ENCODE peak calls at places on chromosomes 2 and 18, in six cellular contexts. D is left ventricle myocardium inferior; T is CD4-positive, alpha-beta memory T cell; K is hepatocyte; Y is heart left ventricle; S is tibial artery. E is an unnamed sample.

GRCh38 chr2:34153484-34153883 is 554.4 kb upstream of the FAM98A start:
- DNase-seq in D (no peak), T (no peak), K (no peak), Y (no peak), S (no peak), E (no peak)

GRCh38 chr2:188326669-188327301 is 35.1 kb downstream of the GULP1 start:
- DNase-seq in D (no peak), T (no peak), K (peak; percentile 73), Y (no peak), S (no peak), E (no peak)

GRCh38 chr2:135664623-135665068 is 77.0 kb upstream of the UBXN4 start:
- DNase-seq in D (no peak), T (no peak), K (no peak), Y (no peak), S (no peak), E (no peak)

GRCh38 chr2:239164281-239164871 is 236.4 kb downstream of the HDAC4 start:
- DNase-seq in D (peak; percentile 4), T (no peak), K (no peak), Y (no peak), S (peak; percentile 33), E (no peak)

GRCh38 chr2:215060851-215061541 is 77.4 kb downstream of the ABCA12 start:
- DNase-seq in D (no peak), T (no peak), K (no peak), Y (peak; percentile 27), S (no peak), E (no peak)

GRCh38 chr2:239466046-239466754 is 65.4 kb upstream of the HDAC4 start:
- DNase-seq in D (no peak), T (no peak), K (no peak), Y (no peak), S (no peak), E (no peak)

GRCh38 chr2:54279385-54279784 is 23.4 kb upstream of the TSPYL6 start:
- DNase-seq in D (no peak), T (no peak), K (no peak), Y (no peak), S (no peak), E (no peak)

GRCh38 chr2:237501892-237502513 is 15.0 kb downstream of the MLPH start:
- DNase-seq in D (no peak), T (no peak), K (no peak), Y (no peak), S (no peak), E (no peak)

GRCh38 chr2:65294701-65295100 is 67.1 kb downstream of the ACTR2 start:
- DNase-seq in D (no peak), T (no peak), K (no peak), Y (no peak), S (no peak), E (no peak)
- H3K4me1 ChIP-seq in D (peaks cover 40% of the 10 kb centered on the region), T (peaks cover 8% of the 10 kb centered on the region), K (peaks cover 4% of the 10 kb centered on the region), Y (peaks cover 3% of the 10 kb centered on the region), S (peaks cover 4% of the 10 kb centered on the region), E (peaks cover 5% of the 10 kb centered on the region)

GRCh38 chr2:85736456-85737355 is 17.1 kb upstream of the ATOH8 start:
- DNase-seq in D (no peak), T (no peak), K (no peak), Y (no peak), S (no peak), E (no peak)
- H3K27ac ChIP-seq in D (peak overlapping the region; percentile 71), T (no peak overlapping the region), K (peak overlapping the region; percentile 54), Y (no peak overlapping the region), S (peak overlapping the region; percentile 96), E (no peak overlapping the region)

GRCh38 chr2:86027913-86028762 is 77.5 kb downstream of the POLR1A start:
- DNase-seq in D (peak; percentile 38), T (no peak), K (no peak), Y (peak; percentile 71), S (peak; percentile 48), E (no peak)
- H3K4me1 ChIP-seq in D (peaks cover 37% of the 10 kb centered on the region), T (peaks cover 2% of the 10 kb centered on the region), K (no peaks in the 10 kb centered on the region), Y (peaks cover 2% of the 10 kb centered on the region), S (no peaks in the 10 kb centered on the region), E (no peaks in the 10 kb centered on the region)

GRCh38 chr2:41160439-41160838 is 708.5 kb upstream of the SLC8A1 start:
- DNase-seq in D (no peak), T (no peak), K (peak; percentile 8), Y (no peak), S (no peak), E (no peak)
- H3K27ac ChIP-seq in D (no peak overlapping the region), T (no peak overlapping the region), K (no peak overlapping the region), Y (no peak overlapping the region), S (no peak overlapping the region), E (no peak overlapping the region)

GRCh38 chr2:74004212-74005182 is 19.8 kb downstream of the TET3 start:
- DNase-seq in D (no peak), T (no peak), K (no peak), Y (no peak), S (no peak), E (no peak)
- H3K4me1 ChIP-seq in D (peaks cover 89% of the 10 kb centered on the region), T (peaks cover 33% of the 10 kb centered on the region), K (peaks cover 42% of the 10 kb centered on the region), Y (no peaks in the 10 kb centered on the region), S (peaks cover 46% of the 10 kb centered on the region), E (peaks cover 28% of the 10 kb centered on the region)

GRCh38 chr18:22980394-22980793 is 47.3 kb downstream of the RBBP8 start:
- DNase-seq in D (no peak), T (no peak), K (no peak), Y (no peak), S (no peak), E (no peak)

GRCh38 chr18:22977847-22978701 is 44.9 kb downstream of the RBBP8 start:
- DNase-seq in D (no peak), T (no peak), K (peak; percentile 25), Y (no peak), S (no peak), E (peak; percentile 82)

GRCh38 chr18:22974707-22975106 is 41.6 kb downstream of the RBBP8 start:
- DNase-seq in D (no peak), T (no peak), K (no peak), Y (no peak), S (no peak), E (no peak)

GRCh38 chr18:22971038-22971437 is 37.9 kb downstream of the RBBP8 start:
- DNase-seq in D (no peak), T (no peak), K (no peak), Y (no peak), S (no peak), E (no peak)

GRCh38 chr18:22975508-22975907 is 42.4 kb downstream of the RBBP8 start:
- DNase-seq in D (no peak), T (no peak), K (no peak), Y (no peak), S (no peak), E (no peak)
- H3K27ac ChIP-seq in D (no peak overlapping the region), T (no peak overlapping the region), K (peak overlapping the region; percentile 35), Y (peak overlapping the region; percentile 15), S (no peak overlapping the region), E (no peak overlapping the region)

GRCh38 chr2:100058014-100058310 is 84.4 kb downstream of the AFF3 start:
- DNase-seq in D (no peak), T (no peak), K (no peak), Y (no peak), S (no peak), E (no peak)

GRCh38 chr2:100063459-100063953 is 78.9 kb downstream of the AFF3 start:
- DNase-seq in D (no peak), T (no peak), K (no peak), Y (no peak), S (no peak), E (no peak)

GRCh38 chr2:100062315-100062714 is 80.1 kb downstream of the AFF3 start:
- DNase-seq in D (no peak), T (no peak), K (no peak), Y (no peak), S (no peak), E (no peak)

GRCh38 chr2:100059638-100060037 is 82.8 kb downstream of the AFF3 start:
- DNase-seq in D (no peak), T (no peak), K (no peak), Y (no peak), S (no peak), E (no peak)

GRCh38 chr2:100060875-100061274 is 81.5 kb downstream of the AFF3 start:
- DNase-seq in D (no peak), T (peak; percentile 35), K (no peak), Y (no peak), S (no peak), E (no peak)
- H3K4me1 ChIP-seq in D (peaks cover 9% of the 10 kb centered on the region), T (peaks cover 36% of the 10 kb centered on the region), K (peaks cover 2% of the 10 kb centered on the region), Y (no peaks in the 10 kb centered on the region), S (peaks cover 10% of the 10 kb centered on the region), E (no peaks in the 10 kb centered on the region)

GRCh38 chr18:48922801-48923730 is 27.7 kb downstream of the SMAD7 start:
- DNase-seq in D (peak; percentile 72), T (peak; percentile 51), K (peak; percentile 87), Y (no peak), S (peak; percentile 89), E (no peak)

GRCh38 chr18:48920408-48921038 is 30.2 kb downstream of the SMAD7 start:
- DNase-seq in D (no peak), T (peak; percentile 32), K (peak; percentile 10), Y (no peak), S (peak; percentile 65), E (no peak)

GRCh38 chr18:48923746-48924580 is 26.8 kb downstream of the SMAD7 start:
- DNase-seq in D (no peak), T (peak; percentile 46), K (peak; percentile 76), Y (no peak), S (peak; percentile 64), E (no peak)

GRCh38 chr18:48921305-48922202 is 29.2 kb downstream of the SMAD7 start:
- DNase-seq in D (no peak), T (peak; percentile 38), K (no peak), Y (no peak), S (peak; percentile 64), E (no peak)

DNA sequence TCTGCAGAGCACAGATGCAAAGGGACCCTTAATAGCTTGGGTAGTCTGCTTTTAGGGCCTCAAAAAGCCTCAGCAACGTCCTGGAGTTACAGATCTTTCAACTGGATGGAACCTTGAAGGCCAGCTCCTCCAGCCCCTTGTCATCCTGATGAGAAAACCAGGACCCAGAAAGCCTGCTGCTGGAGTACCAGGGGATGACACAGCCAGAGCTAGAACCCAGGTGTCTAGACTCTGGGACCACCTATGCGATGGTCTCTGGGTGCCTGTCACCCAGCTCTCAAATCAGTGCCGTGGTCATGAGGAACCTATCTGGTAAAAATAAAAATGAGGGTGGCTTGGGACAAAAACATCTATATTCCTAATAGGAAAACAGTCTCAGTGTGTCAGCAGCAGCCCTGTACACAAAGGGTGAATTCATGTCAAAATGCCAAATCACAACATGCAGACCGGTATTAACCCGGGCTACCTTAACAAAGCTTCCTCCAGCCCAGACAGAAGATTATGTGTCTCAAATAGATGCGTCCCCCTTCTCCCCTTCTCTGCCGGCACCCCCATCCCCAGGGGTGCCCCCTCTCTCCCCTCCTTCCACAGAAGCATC is 28.5 kb downstream of the SMAD7 start:
- DNase-seq in D (no peak), T (no peak), K (no peak), Y (no peak), S (no peak), E (no peak)
- H3K27ac ChIP-seq in D (peak overlapping the region; percentile 85), T (no peak overlapping the region), K (peak overlapping the region; percentile 94), Y (peak overlapping the region; percentile 85), S (peak overlapping the region; percentile 73), E (no peak overlapping the region)

E was measured in PC-9.